ENCODE peak calls at places on chromosome 9, in ten cellular contexts. One of them, this sample, is unnamed.

GRCh38 chr9:129052592-129052991 is 16.2 kb downstream of the MIGA2 start:
- DNase-seq in spleen: no peak
- DNase-seq in breast epithelium: peak
- DNase-seq in suprapubic skin: peak
- DNase-seq in cardiac fibroblast: no peak
- DNase-seq in SK-N-SH: no peak
- DNase-seq in choroid plexus epithelial cell: peak
- DNase-seq in uterus: no peak
- DNase-seq in GM23338: no peak
- DNase-seq in fibroblast of villous mesenchyme: no peak
- DNase-seq in this sample: no peak

GRCh38 chr9:83980395-83981125 is at the start of gene RMI1:
- DNase-seq in suprapubic skin: peak
- DNase-seq in cardiac fibroblast: peak
- DNase-seq in GM23338: peak
- DNase-seq in breast epithelium: peak
- DNase-seq in choroid plexus epithelial cell: peak
- DNase-seq in fibroblast of villous mesenchyme: peak
- DNase-seq in uterus: peak
- DNase-seq in spleen: peak
- DNase-seq in SK-N-SH: peak
- DNase-seq in this sample: peak

GRCh38 chr9:87498046-87498815 is 564 bp downstream of the DAPK1 start:
- DNase-seq in SK-N-SH: peak
- DNase-seq in breast epithelium: no peak
- DNase-seq in GM23338: peak
- DNase-seq in uterus: peak
- DNase-seq in fibroblast of villous mesenchyme: no peak
- DNase-seq in cardiac fibroblast: peak
- DNase-seq in choroid plexus epithelial cell: peak
- DNase-seq in spleen: peak
- DNase-seq in suprapubic skin: no peak
- DNase-seq in this sample: peak

GRCh38 chr9:6383551-6384225 is 29.3 kb upstream of the UHRF2 start:
- DNase-seq in choroid plexus epithelial cell: peak
- DNase-seq in GM23338: no peak
- DNase-seq in suprapubic skin: no peak
- DNase-seq in breast epithelium: no peak
- DNase-seq in fibroblast of villous mesenchyme: peak
- DNase-seq in cardiac fibroblast: peak
- DNase-seq in SK-N-SH: no peak
- DNase-seq in uterus: peak
- DNase-seq in spleen: no peak
- DNase-seq in this sample: no peak

GRCh38 chr9:15021146-15021545 is 110.9 kb upstream of the FREM1 start:
- DNase-seq in uterus: no peak
- DNase-seq in breast epithelium: no peak
- DNase-seq in suprapubic skin: no peak
- DNase-seq in spleen: no peak
- DNase-seq in SK-N-SH: no peak
- DNase-seq in fibroblast of villous mesenchyme: no peak
- DNase-seq in GM23338: no peak
- DNase-seq in cardiac fibroblast: no peak
- DNase-seq in choroid plexus epithelial cell: no peak
- DNase-seq in this sample: no peak

GRCh38 chr9:28301281-28301680 is 728.0 kb upstream of the C9orf72 start:
- DNase-seq in GM23338: no peak
- DNase-seq in suprapubic skin: no peak
- DNase-seq in spleen: no peak
- DNase-seq in fibroblast of villous mesenchyme: no peak
- DNase-seq in breast epithelium: no peak
- DNase-seq in choroid plexus epithelial cell: no peak
- DNase-seq in cardiac fibroblast: no peak
- DNase-seq in uterus: no peak
- DNase-seq in SK-N-SH: no peak
- DNase-seq in this sample: no peak

GRCh38 chr9:128494743-128495124 is 9.8 kb upstream of the GLE1 start:
- DNase-seq in spleen: no peak
- DNase-seq in SK-N-SH: no peak
- DNase-seq in suprapubic skin: no peak
- DNase-seq in uterus: no peak
- DNase-seq in choroid plexus epithelial cell: no peak
- DNase-seq in fibroblast of villous mesenchyme: no peak
- DNase-seq in GM23338: no peak
- DNase-seq in breast epithelium: no peak
- DNase-seq in cardiac fibroblast: no peak
- DNase-seq in this sample: no peak

GRCh38 chr9:120299785-120300184 is 280.2 kb downstream of the CDK5RAP2 start:
- DNase-seq in uterus: no peak
- DNase-seq in suprapubic skin: no peak
- DNase-seq in cardiac fibroblast: no peak
- DNase-seq in GM23338: peak
- DNase-seq in breast epithelium: no peak
- DNase-seq in SK-N-SH: no peak
- DNase-seq in spleen: no peak
- DNase-seq in fibroblast of villous mesenchyme: no peak
- DNase-seq in choroid plexus epithelial cell: no peak
- DNase-seq in this sample: peak

GRCh38 chr9:6415266-6415665 is 2.3 kb downstream of the UHRF2 start:
- DNase-seq in spleen: no peak
- DNase-seq in choroid plexus epithelial cell: no peak
- DNase-seq in breast epithelium: no peak
- DNase-seq in GM23338: no peak
- DNase-seq in SK-N-SH: peak
- DNase-seq in fibroblast of villous mesenchyme: no peak
- DNase-seq in uterus: no peak
- DNase-seq in suprapubic skin: no peak
- DNase-seq in cardiac fibroblast: no peak
- DNase-seq in this sample: no peak

GRCh38 chr9:99253134-99253533 is 31.1 kb downstream of the SEC61B start:
- DNase-seq in choroid plexus epithelial cell: no peak
- DNase-seq in cardiac fibroblast: no peak
- DNase-seq in GM23338: no peak
- DNase-seq in breast epithelium: no peak
- DNase-seq in uterus: no peak
- DNase-seq in spleen: no peak
- DNase-seq in suprapubic skin: no peak
- DNase-seq in SK-N-SH: no peak
- DNase-seq in fibroblast of villous mesenchyme: no peak
- DNase-seq in this sample: no peak

GRCh38 chr9:6068983-6069382 is 53.6 kb upstream of the RANBP6 start:
- DNase-seq in GM23338: no peak
- DNase-seq in fibroblast of villous mesenchyme: no peak
- DNase-seq in spleen: no peak
- DNase-seq in uterus: no peak
- DNase-seq in SK-N-SH: no peak
- DNase-seq in breast epithelium: no peak
- DNase-seq in cardiac fibroblast: no peak
- DNase-seq in choroid plexus epithelial cell: no peak
- DNase-seq in suprapubic skin: no peak
- DNase-seq in this sample: no peak

GRCh38 chr9:89430995-89431394 is 66.9 kb downstream of the SEMA4D start:
- DNase-seq in spleen: no peak
- DNase-seq in SK-N-SH: no peak
- DNase-seq in uterus: no peak
- DNase-seq in GM23338: no peak
- DNase-seq in suprapubic skin: no peak
- DNase-seq in choroid plexus epithelial cell: no peak
- DNase-seq in breast epithelium: no peak
- DNase-seq in fibroblast of villous mesenchyme: no peak
- DNase-seq in cardiac fibroblast: no peak
- DNase-seq in this sample: no peak

GRCh38 chr9:92294297-92294676 is 790 bp upstream of the IARS1 start:
- DNase-seq in breast epithelium: no peak
- DNase-seq in suprapubic skin: no peak
- DNase-seq in cardiac fibroblast: peak
- DNase-seq in SK-N-SH: peak
- DNase-seq in uterus: no peak
- DNase-seq in GM23338: peak
- DNase-seq in choroid plexus epithelial cell: no peak
- DNase-seq in fibroblast of villous mesenchyme: peak
- DNase-seq in spleen: peak
- DNase-seq in this sample: peak

GRCh38 chr9:21096172-21096900 is 18.6 kb upstream of the IFNB1 start:
- DNase-seq in GM23338: no peak
- DNase-seq in suprapubic skin: no peak
- DNase-seq in fibroblast of villous mesenchyme: peak
- DNase-seq in SK-N-SH: no peak
- DNase-seq in breast epithelium: no peak
- DNase-seq in spleen: no peak
- DNase-seq in uterus: no peak
- DNase-seq in choroid plexus epithelial cell: peak
- DNase-seq in cardiac fibroblast: peak
- DNase-seq in this sample: no peak

GRCh38 chr9:113886003-113886324 is 9.9 kb downstream of the ZNF618 start:
- DNase-seq in breast epithelium: no peak
- DNase-seq in SK-N-SH: no peak
- DNase-seq in cardiac fibroblast: peak
- DNase-seq in suprapubic skin: no peak
- DNase-seq in fibroblast of villous mesenchyme: no peak
- DNase-seq in spleen: no peak
- DNase-seq in GM23338: no peak
- DNase-seq in choroid plexus epithelial cell: peak
- DNase-seq in uterus: peak
- DNase-seq in this sample: no peak

DNA sequence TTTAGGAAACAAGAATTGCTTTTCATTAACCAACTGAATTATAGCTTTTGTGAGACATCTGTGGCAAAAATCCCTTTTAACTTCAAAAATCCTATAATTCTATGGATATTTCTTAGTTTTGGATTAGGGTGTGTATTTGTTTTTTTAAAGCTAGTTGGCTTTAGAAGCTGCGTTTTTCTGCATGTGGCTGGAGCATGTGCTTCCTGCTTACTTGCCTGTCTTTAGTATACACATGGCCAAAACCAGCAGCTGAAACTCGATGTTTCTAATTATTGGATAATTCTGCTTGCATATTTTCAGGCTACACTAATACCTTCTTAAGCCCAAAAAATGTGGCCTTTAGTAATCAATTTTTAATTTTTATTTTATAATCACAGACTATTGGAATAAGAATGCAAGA is 8.9 kb downstream of the RECK start:
- DNase-seq in SK-N-SH: no peak
- DNase-seq in breast epithelium: no peak
- DNase-seq in fibroblast of villous mesenchyme: no peak
- DNase-seq in suprapubic skin: no peak
- DNase-seq in cardiac fibroblast: no peak
- DNase-seq in GM23338: no peak
- DNase-seq in uterus: no peak
- DNase-seq in choroid plexus epithelial cell: no peak
- DNase-seq in spleen: no peak
- DNase-seq in this sample: no peak
- TF ChIP-seq CTCF in SK-N-SH: no peak
- TF ChIP-seq CTCF in breast epithelium: no peak
- TF ChIP-seq CTCF in fibroblast of villous mesenchyme: no peak
- TF ChIP-seq CTCF in suprapubic skin: no peak
- TF ChIP-seq CTCF in cardiac fibroblast: no peak
- TF ChIP-seq CTCF in GM23338: no peak
- TF ChIP-seq CTCF in uterus: no peak
- TF ChIP-seq CTCF in choroid plexus epithelial cell: no peak
- TF ChIP-seq CTCF in spleen: no peak
- TF ChIP-seq CTCF in this sample: no peak

DNA sequence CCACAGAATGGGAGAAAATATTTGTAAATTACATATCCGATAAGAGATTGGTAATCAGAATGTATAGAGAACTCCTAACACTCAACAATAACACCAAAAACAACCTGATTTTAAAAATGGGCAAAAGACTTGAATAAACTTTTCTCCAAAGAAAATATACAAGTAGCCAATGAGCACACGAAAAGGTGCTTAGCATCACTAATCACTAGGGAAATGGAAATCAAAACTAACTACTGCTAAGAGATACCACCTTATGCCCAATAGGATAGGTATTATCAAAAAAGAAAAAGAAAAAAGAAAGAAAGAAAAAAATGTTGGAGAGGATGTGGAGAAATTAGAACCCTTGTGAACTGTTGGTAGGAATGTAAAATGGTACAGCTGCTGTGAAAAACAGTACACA is 212.1 kb downstream of the TLR4 start:
- DNase-seq in spleen: no peak
- DNase-seq in uterus: no peak
- DNase-seq in GM23338: peak
- DNase-seq in cardiac fibroblast: no peak
- DNase-seq in breast epithelium: no peak
- DNase-seq in fibroblast of villous mesenchyme: no peak
- DNase-seq in suprapubic skin: no peak
- DNase-seq in SK-N-SH: no peak
- DNase-seq in choroid plexus epithelial cell: peak
- DNase-seq in this sample: no peak
- H3K4me3 ChIP-seq in spleen: no peak
- H3K4me3 ChIP-seq in uterus: no peak
- H3K4me3 ChIP-seq in GM23338: no peak
- H3K4me3 ChIP-seq in cardiac fibroblast: no peak
- H3K4me3 ChIP-seq in breast epithelium: no peak
- H3K4me3 ChIP-seq in fibroblast of villous mesenchyme: no peak
- H3K4me3 ChIP-seq in suprapubic skin: no peak
- H3K4me3 ChIP-seq in SK-N-SH: no peak
- H3K4me3 ChIP-seq in choroid plexus epithelial cell: no peak
- H3K4me3 ChIP-seq in this sample: no peak

DNA sequence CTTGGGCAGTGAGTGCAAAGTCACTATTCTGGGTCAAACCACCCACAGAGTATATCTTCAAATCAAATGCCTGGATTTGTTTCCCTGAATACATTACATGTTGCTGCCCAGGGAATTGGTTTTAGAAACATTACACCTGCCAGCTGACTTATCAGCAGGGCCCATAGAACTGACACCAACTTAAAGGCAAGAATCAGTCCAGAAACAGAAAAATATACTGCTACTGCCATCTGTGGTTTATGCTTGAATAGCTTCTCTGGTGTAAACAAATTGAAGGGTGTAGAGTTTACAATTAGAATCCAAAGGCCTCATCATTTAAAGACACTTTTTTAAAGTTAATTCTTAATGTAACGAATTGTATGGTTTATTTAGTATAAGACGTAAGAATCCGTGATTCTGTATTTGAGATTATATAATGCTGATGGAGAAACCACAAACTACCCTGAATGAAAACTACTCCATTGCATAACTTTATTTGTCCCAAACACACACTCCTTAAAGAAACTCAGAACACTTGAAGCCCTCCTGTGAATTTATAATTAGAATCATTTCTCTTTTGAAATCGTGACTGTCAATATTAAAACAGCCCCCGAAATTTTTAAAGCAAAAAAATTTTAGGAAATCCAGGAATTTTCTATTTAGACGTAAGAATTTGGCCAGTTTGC is 6.2 kb downstream of the NR6A1 start:
- DNase-seq in spleen: no peak
- DNase-seq in cardiac fibroblast: peak
- DNase-seq in SK-N-SH: no peak
- DNase-seq in uterus: no peak
- DNase-seq in suprapubic skin: no peak
- DNase-seq in GM23338: peak
- DNase-seq in fibroblast of villous mesenchyme: peak
- DNase-seq in breast epithelium: no peak
- DNase-seq in choroid plexus epithelial cell: peak
- DNase-seq in this sample: no peak
- TF ChIP-seq CTCF in spleen: no peak
- TF ChIP-seq CTCF in cardiac fibroblast: peak
- TF ChIP-seq CTCF in SK-N-SH: peak
- TF ChIP-seq CTCF in uterus: no peak
- TF ChIP-seq CTCF in suprapubic skin: peak
- TF ChIP-seq CTCF in GM23338: peak
- TF ChIP-seq CTCF in fibroblast of villous mesenchyme: peak
- TF ChIP-seq CTCF in breast epithelium: peak
- TF ChIP-seq CTCF in choroid plexus epithelial cell: peak
- TF ChIP-seq CTCF in this sample: peak

GRCh38 chr9:111298831-111299603 is 31.0 kb downstream of the OR2K2 start:
- DNase-seq in breast epithelium: no peak
- DNase-seq in GM23338: peak
- DNase-seq in fibroblast of villous mesenchyme: peak
- DNase-seq in choroid plexus epithelial cell: peak
- DNase-seq in suprapubic skin: peak
- DNase-seq in SK-N-SH: peak
- DNase-seq in uterus: peak
- DNase-seq in spleen: no peak
- DNase-seq in cardiac fibroblast: peak
- DNase-seq in this sample: no peak
- H3K4me3 ChIP-seq in breast epithelium: no peak
- H3K4me3 ChIP-seq in GM23338: no peak
- H3K4me3 ChIP-seq in fibroblast of villous mesenchyme: no peak
- H3K4me3 ChIP-seq in choroid plexus epithelial cell: no peak
- H3K4me3 ChIP-seq in suprapubic skin: no peak
- H3K4me3 ChIP-seq in SK-N-SH: no peak
- H3K4me3 ChIP-seq in uterus: no peak
- H3K4me3 ChIP-seq in spleen: no peak
- H3K4me3 ChIP-seq in cardiac fibroblast: no peak
- H3K4me3 ChIP-seq in this sample: no peak